ENCODE peak calls at places on chromosomes 6 and 20, in ten cellular contexts. U, I, T, W, N, V, F, C, L and Y are unnamed samples.

GRCh38 chr6:112618796-112619195 is 271.7 kb downstream of the RFPL4B start:
- DNase-seq in N (no peak), C (no peak), L (no peak), F (no peak), V (no peak), I (no peak), U (no peak), W (peak; percentile 12), T (no peak), Y (no peak)

GRCh38 chr6:9398794-9399373 is 963.5 kb upstream of the SLC35B3 start:
- DNase-seq in V (peak; percentile 46), F (peak; percentile 72), U (no peak), L (no peak), N (no peak), C (no peak), T (no peak), W (peak; percentile 28), I (no peak), Y (peak; percentile 55)

GRCh38 chr6:36930483-36930882 is 24.1 kb upstream of the PI16 start:
- DNase-seq in C (no peak), U (no peak), F (no peak), N (no peak), L (no peak), W (no peak), T (no peak), I (no peak), V (no peak), Y (no peak)

GRCh38 chr6:131159578-131159977 is 24.3 kb downstream of the AKAP7 start:
- DNase-seq in L (no peak), N (no peak), C (no peak), T (no peak), I (no peak), U (no peak), F (no peak), W (peak; percentile 87), V (no peak), Y (no peak)

GRCh38 chr6:43328528-43328927 is 19.9 kb upstream of the CRIP3 start:
- DNase-seq in U (no peak), F (no peak), N (no peak), C (no peak), I (no peak), W (no peak), L (no peak), V (no peak), T (no peak), Y (peak; percentile 37)

GRCh38 chr6:140134224-140134623 is 759.8 kb upstream of the CITED2 start:
- DNase-seq in U (peak; percentile 82), C (no peak), W (no peak), V (no peak), T (no peak), N (no peak), I (no peak), F (no peak), L (no peak), Y (no peak)

GRCh38 chr20:34689486-34689885 is 12.6 kb upstream of the PIGU start:
- DNase-seq in C (peak; percentile 8), W (no peak), T (no peak), L (no peak), F (no peak), U (no peak), I (no peak), N (no peak), V (no peak), Y (no peak)

GRCh38 chr20:23289249-23289648 is 61.3 kb upstream of the NXT1 start:
- DNase-seq in T (no peak), V (no peak), W (no peak), U (peak; percentile 5), I (no peak), F (no peak), C (peak; percentile 41), N (no peak), L (no peak), Y (no peak)

GRCh38 chr6:7528565-7528964 is 12.9 kb upstream of the DSP start:
- DNase-seq in C (no peak), T (no peak), N (peak; percentile 85), L (no peak), V (no peak), U (no peak), W (peak; percentile 95), F (no peak), I (no peak), Y (no peak)

GRCh38 chr20:38114353-38114791 is 50.7 kb downstream of the TGM2 start:
- DNase-seq in W (peak; percentile 81), F (no peak), N (no peak), L (no peak), I (no peak), V (no peak), C (peak; percentile 27), U (no peak), T (no peak), Y (no peak)

GRCh38 chr6:30396833-30397479 is 52.0 kb downstream of the RPP21 start:
- DNase-seq in T (peak; percentile 73), L (peak; percentile 89), F (peak; percentile 99), V (no peak), I (peak; percentile 88), W (peak; percentile 41), C (peak; percentile 94), N (no peak), U (peak; percentile 86), Y (peak; percentile 76)

GRCh38 chr6:158232445-158233213 is 64.5 kb downstream of the GTF2H5 start:
- DNase-seq in U (peak; percentile 80), I (peak; percentile 52), L (peak; percentile 66), C (peak; percentile 83), V (peak; percentile 35), F (peak; percentile 92), T (peak; percentile 21), N (no peak), W (peak; percentile 66), Y (peak; percentile 70)

GRCh38 chr6:127177030-127177928 is 58.8 kb downstream of the RSPO3 start:
- DNase-seq in W (peak; percentile 79), U (no peak), I (no peak), L (no peak), F (no peak), T (no peak), N (peak; percentile 70), C (no peak), V (no peak), Y (no peak)

GRCh38 chr6:79536615-79536968 is 638 bp downstream of the LCA5 start:
- DNase-seq in N (no peak), C (no peak), V (no peak), L (peak; percentile 65), W (peak; percentile 45), F (no peak), T (no peak), U (peak; percentile 78), I (no peak), Y (no peak)

GRCh38 chr6:105900120-105900937 is 185.8 kb upstream of the PRDM1 start:
- DNase-seq in U (no peak), V (no peak), N (peak; percentile 82), F (no peak), T (no peak), L (no peak), C (no peak), W (peak; percentile 77), I (no peak), Y (no peak)

GRCh38 chr6:42453649-42454427 is 2.1 kb upstream of the TRERF1 start:
- DNase-seq in N (no peak), C (no peak), F (peak; percentile 76), W (peak; percentile 66), I (peak; percentile 54), V (no peak), L (peak; percentile 67), T (no peak), U (peak; percentile 80), Y (peak; percentile 67)

GRCh38 chr6:73969982-73970960 is 274.3 kb downstream of the CD109 start:
- DNase-seq in I (no peak), T (no peak), L (no peak), W (peak; percentile 64), F (no peak), N (peak; percentile 46), V (no peak), U (no peak), C (no peak), Y (no peak)

GRCh38 chr20:19583532-19584175 is 174.4 kb upstream of the RIN2 start:
- DNase-seq in F (no peak), V (peak; percentile 10), N (peak; percentile 11), T (no peak), C (no peak), U (peak; percentile 80), W (peak; percentile 5), I (peak; percentile 85), L (peak; percentile 74), Y (no peak)

GRCh38 chr6:47722178-47722577 is 23.8 kb downstream of the ADGRF4 start:
- DNase-seq in W (peak; percentile 58), N (no peak), L (no peak), T (no peak), C (no peak), V (no peak), I (no peak), U (no peak), F (no peak), Y (no peak)

GRCh38 chr6:166616261-166617226 is 10.5 kb downstream of the RPS6KA2 start:
- DNase-seq in C (no peak), N (no peak), V (no peak), W (no peak), T (no peak), I (no peak), U (no peak), F (peak; percentile 50), L (no peak), Y (no peak)

GRCh38 chr6:28875348-28875747 is 48.4 kb downstream of the TRIM27 start:
- DNase-seq in F (no peak), V (no peak), C (no peak), W (no peak), L (no peak), T (no peak), U (no peak), I (no peak), N (no peak), Y (no peak)

GRCh38 chr6:119328254-119328653 is 21.3 kb downstream of the MAN1A1 start:
- DNase-seq in U (no peak), V (no peak), W (no peak), N (no peak), F (no peak), C (no peak), T (no peak), L (no peak), I (no peak), Y (no peak)

GRCh38 chr6:89941031-89941775 is 46.9 kb downstream of the GJA10 start:
- DNase-seq in F (no peak), N (no peak), T (no peak), W (peak; percentile 44), I (peak; percentile 70), L (no peak), C (no peak), V (peak; percentile 30), U (no peak), Y (peak; percentile 56)